ENCODE peak calls at places on chromosomes 6 and 20, in nine cellular contexts. A is ovary; P is lower leg skin; Z is epithelial cell of esophagus; J is B cell; M is HFFc6; B is activated CD8-positive, alpha-beta T cell treated with anti-CD3 and anti-CD28 coated beads for 36 hours; O is neural crest cell; X is WTC11. D is an unnamed sample.

GRCh38 chr6:142377112-142377848 is 75.5 kb downstream of the ADGRG6 start:
- DNase-seq in B (no peak), J (no peak), O (no peak), M (no peak), Z (peak), A (no peak), X (peak), P (no peak), D (peak)

GRCh38 chr6:21386744-21387143 is 206.8 kb upstream of the SOX4 start:
- DNase-seq in B (no peak), A (no peak), O (no peak), X (no peak), J (no peak), M (no peak), P (no peak), Z (peak), D (no peak)

GRCh38 chr20:1721687-1722512 is 64.3 kb upstream of the SIRPG start:
- DNase-seq in B (peak), X (peak), P (no peak), O (no peak), A (no peak), J (no peak), M (no peak), Z (no peak), D (peak)

GRCh38 chr6:132161283-132161682 is 210.1 kb upstream of the CCN2 start:
- DNase-seq in X (no peak), A (no peak), P (no peak), J (peak), B (no peak), Z (peak), O (no peak), M (peak), D (peak)

GRCh38 chr6:84350397-84350796 is 123.0 kb upstream of the CEP162 start:
- DNase-seq in P (no peak), A (no peak), M (no peak), J (no peak), O (no peak), Z (peak), X (no peak), B (no peak), D (no peak)

GRCh38 chr20:38084425-38084951 is 50.9 kb downstream of the RPRD1B start:
- DNase-seq in X (no peak), A (no peak), P (no peak), Z (no peak), M (peak), B (no peak), J (no peak), O (no peak), D (no peak)

GRCh38 chr6:11042750-11043551 is 1.2 kb downstream of the ELOVL2 start:
- DNase-seq in B (no peak), X (no peak), A (no peak), P (no peak), M (no peak), J (no peak), O (no peak), Z (peak), D (no peak)

GRCh38 chr6:134004714-134005113 is 47.7 kb downstream of the SLC2A12 start:
- DNase-seq in X (no peak), J (no peak), P (no peak), O (no peak), M (no peak), B (no peak), Z (no peak), A (no peak), D (no peak)

GRCh38 chr6:311679-312220 is 19.5 kb downstream of the DUSP22 start:
- DNase-seq in P (no peak), B (no peak), J (no peak), A (no peak), O (no peak), X (no peak), Z (no peak), M (no peak), D (no peak)

GRCh38 chr6:42407379-42407778 is 44.3 kb downstream of the TRERF1 start:
- DNase-seq in O (no peak), M (peak), P (no peak), J (no peak), Z (peak), B (no peak), X (no peak), A (no peak), D (peak)

GRCh38 chr20:63939061-63939935 is 16.9 kb downstream of the UCKL1 start:
- DNase-seq in J (no peak), X (no peak), B (no peak), M (no peak), P (no peak), Z (no peak), A (no peak), O (no peak), D (no peak)

GRCh38 chr6:137487181-137487910 is 6.8 kb downstream of the OLIG3 start:
- DNase-seq in A (no peak), M (no peak), J (peak), X (no peak), B (no peak), P (no peak), Z (no peak), O (no peak), D (no peak)
- TF ChIP-seq CTCF in A (no peak), M (no peak), J (no peak), X (no peak), B (no peak), P (no peak), Z (no peak), O (no peak), D (no peak)

GRCh38 chr20:11229772-11230171 is 556.0 kb upstream of the JAG1 start:
- DNase-seq in J (no peak), Z (peak), A (peak), B (no peak), M (peak), X (no peak), O (no peak), P (no peak), D (peak)

GRCh38 chr20:11234181-11234969 is 560.6 kb upstream of the JAG1 start:
- DNase-seq in P (no peak), X (no peak), M (no peak), J (no peak), O (no peak), A (no peak), Z (no peak), B (no peak), D (no peak)

GRCh38 chr20:11232249-11232648 is 558.5 kb upstream of the JAG1 start:
- DNase-seq in P (no peak), J (no peak), X (no peak), B (no peak), M (no peak), O (no peak), A (no peak), Z (no peak), D (no peak)

GRCh38 chr20:11232896-11233295 is 559.1 kb upstream of the JAG1 start:
- DNase-seq in O (no peak), M (no peak), J (no peak), X (no peak), A (no peak), B (no peak), Z (no peak), P (no peak), D (no peak)

DNA sequence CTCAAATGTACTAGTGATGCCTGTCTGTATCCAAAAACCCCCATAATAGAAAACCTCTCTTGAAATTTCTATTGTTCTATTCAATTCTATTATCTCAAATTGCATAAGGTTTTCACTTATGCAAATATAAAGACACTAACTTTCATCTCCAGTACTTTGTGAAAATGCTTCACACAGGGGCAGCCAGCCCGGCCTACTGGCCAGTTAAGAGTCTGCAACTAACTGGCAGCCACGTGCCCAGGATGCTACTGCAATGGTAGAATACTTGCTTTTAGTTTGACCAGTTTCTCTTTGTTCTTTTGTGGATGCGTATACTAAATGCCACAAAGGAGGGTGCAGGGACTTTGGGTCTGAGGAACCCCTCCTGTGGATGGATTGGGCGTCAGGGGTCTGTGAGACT is 557.9 kb upstream of the JAG1 start:
- DNase-seq in O (no peak), A (peak), J (no peak), B (no peak), X (no peak), M (no peak), P (no peak), Z (no peak), D (no peak)
- TF ChIP-seq CTCF in O (no peak), A (no peak), J (no peak), B (no peak), X (no peak), M (no peak), P (no peak), Z (no peak), D (no peak)

DNA sequence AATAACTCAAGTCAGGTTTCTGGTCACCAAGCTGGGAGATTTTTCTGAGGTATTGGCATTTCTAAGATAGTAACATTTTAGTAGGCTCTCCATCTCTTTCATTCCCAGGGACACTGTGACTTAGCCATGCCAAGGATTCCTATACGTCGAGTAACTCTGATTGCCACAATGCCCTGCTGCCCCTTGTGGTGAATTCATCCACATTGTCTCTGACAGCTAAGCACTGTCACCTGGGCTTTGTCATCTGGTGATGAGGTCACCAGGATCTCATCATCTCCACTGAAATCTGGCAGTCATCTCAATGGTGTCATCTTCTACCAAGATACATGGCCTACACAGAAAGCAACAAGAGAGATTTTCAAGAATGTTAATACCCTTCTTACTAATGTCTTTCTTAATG is 246.6 kb downstream of the CD109 start:
- DNase-seq in O (no peak), A (no peak), Z (peak), P (no peak), X (peak), J (no peak), B (no peak), M (peak), D (peak)
- TF ChIP-seq CTCF in O (no peak), A (no peak), Z (peak), P (no peak), X (no peak), J (no peak), B (no peak), M (peak), D (no peak)

GRCh38 chr20:33005908-33006775 is 1.4 kb upstream of the BPIFB2 start:
- DNase-seq in A (no peak), J (no peak), B (no peak), O (no peak), M (no peak), X (no peak), P (no peak), Z (no peak), D (no peak)

GRCh38 chr20:33007376-33008335 is at the start of gene BPIFB2:
- DNase-seq in O (no peak), M (no peak), B (no peak), X (no peak), A (no peak), J (no peak), P (no peak), Z (no peak), D (no peak)

GRCh38 chr20:33006776-33007375 is 628 bp upstream of the BPIFB2 start:
- DNase-seq in X (no peak), B (no peak), Z (no peak), A (no peak), P (no peak), M (no peak), O (no peak), J (no peak), D (no peak)

GRCh38 chr20:33004141-33004751 is at the start of gene SUN5:
- DNase-seq in Z (no peak), X (no peak), P (no peak), J (no peak), A (no peak), B (no peak), O (no peak), M (no peak), D (no peak)

DNA sequence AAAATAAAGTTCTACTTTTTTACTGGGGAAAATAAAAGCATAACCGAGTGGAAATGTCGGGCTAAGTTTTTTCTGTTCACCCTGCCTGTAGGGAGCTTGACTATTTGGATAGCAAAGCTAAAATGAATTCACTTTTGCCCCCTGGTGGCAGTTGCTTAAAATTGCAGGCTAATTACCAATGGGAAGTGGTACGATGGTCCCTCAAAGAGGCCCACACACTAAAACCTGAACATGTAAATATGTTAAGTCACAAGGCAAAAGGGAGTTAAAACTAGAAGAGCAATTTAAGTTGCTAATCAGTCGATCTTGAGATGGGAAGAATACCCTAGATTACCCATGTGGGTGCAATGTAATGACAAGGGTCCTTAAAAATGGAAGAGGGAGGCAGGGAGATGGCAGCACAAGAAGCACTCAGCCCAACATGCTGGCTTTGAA is 916 bp upstream of the SUN5 start:
- DNase-seq in O (peak), P (no peak), Z (no peak), A (no peak), M (no peak), X (no peak), B (peak), J (peak), D (peak)
- TF ChIP-seq CTCF in O (peak), P (no peak), Z (peak), A (no peak), M (peak), X (peak), B (peak), J (peak), D (peak)

GRCh38 chr20:36573798-36574277 is 441 bp downstream of the TGIF2 start:
- DNase-seq in O (no peak), J (peak), X (no peak), M (no peak), B (peak), P (no peak), A (no peak), Z (no peak), D (no peak)
- TF ChIP-seq CTCF in O (no peak), J (no peak), X (no peak), M (peak), B (no peak), P (no peak), A (peak), Z (no peak), D (no peak)

D was measured in MCF 10A.